ENCODE peak calls at places on chromosome 19, in eight cellular contexts. N, M, E, L, B, G, P and V are unnamed samples.
A peak's percentile ranks its signal among the peaks of the same experiment; 100 is the strongest.

GRCh38 chr19:49924004-49924880 is 4.8 kb upstream of the ATF5 start:
- DNase-seq in L (no peak), B (no peak), P (no peak), M (no peak), G (no peak), E (no peak), N (peak; percentile 70), V (no peak)

GRCh38 chr19:835201-835810 is 5.5 kb upstream of the PRTN3 start:
- DNase-seq in M (no peak), G (no peak), B (no peak), N (peak; percentile 76), E (peak; percentile 81), L (no peak), P (no peak), V (no peak)

GRCh38 chr19:8571006-8571411 is 6.2 kb downstream of the MYO1F start:
- DNase-seq in P (no peak), L (peak; percentile 71), N (no peak), E (no peak), G (peak; percentile 78), M (peak; percentile 57), B (no peak), V (no peak)

GRCh38 chr19:34712606-34713261 is 21.3 kb upstream of the ZNF181 start:
- DNase-seq in E (no peak), N (no peak), P (no peak), G (no peak), B (no peak), L (no peak), M (peak; percentile 68), V (no peak)

GRCh38 chr19:3304871-3305423 is 61.4 kb upstream of the NFIC start:
- DNase-seq in E (peak; percentile 93), B (peak; percentile 82), N (peak; percentile 86), P (peak; percentile 79), L (peak; percentile 74), G (peak; percentile 62), M (peak; percentile 71), V (peak; percentile 93)

GRCh38 chr19:45636902-45637301 is 2.3 kb downstream of the EML2 start:
- DNase-seq in M (no peak), B (no peak), E (no peak), P (no peak), G (no peak), N (no peak), L (no peak), V (no peak)

GRCh38 chr19:19420570-19421301 is 15.3 kb downstream of the GATAD2A start:
- DNase-seq in L (no peak), M (no peak), N (peak; percentile 51), P (no peak), E (no peak), B (no peak), G (no peak), V (no peak)

GRCh38 chr19:31350033-31350692 is 927 bp upstream of the TSHZ3 start:
- DNase-seq in E (peak; percentile 82), L (no peak), P (no peak), N (peak; percentile 81), B (peak; percentile 78), M (no peak), G (peak; percentile 42), V (no peak)

GRCh38 chr19:29596080-29596479 is 10.0 kb upstream of the POP4 start:
- DNase-seq in P (no peak), G (no peak), L (no peak), E (no peak), B (peak; percentile 13), N (no peak), M (no peak), V (no peak)

GRCh38 chr19:29598496-29598895 is 7.6 kb upstream of the POP4 start:
- DNase-seq in L (no peak), G (no peak), E (no peak), B (peak; percentile 21), M (no peak), P (no peak), N (no peak), V (no peak)

GRCh38 chr19:29593869-29594268 is 12.2 kb upstream of the POP4 start:
- DNase-seq in G (no peak), E (no peak), L (no peak), P (no peak), N (no peak), B (no peak), M (no peak), V (no peak)

GRCh38 chr19:29596885-29597525 is 9.1 kb upstream of the POP4 start:
- DNase-seq in B (no peak), G (no peak), M (no peak), N (no peak), E (no peak), L (no peak), P (no peak), V (no peak)

GRCh38 chr19:29598036-29598435 is 8.0 kb upstream of the POP4 start:
- DNase-seq in M (no peak), G (no peak), L (no peak), E (no peak), B (peak; percentile 33), N (no peak), P (no peak), V (no peak)
- H3K9me3 ChIP-seq in M (no peaks in the 10 kb centered on the region), G (no peaks in the 10 kb centered on the region), L (no peaks in the 10 kb centered on the region), E (no peaks in the 10 kb centered on the region), B (no peaks in the 10 kb centered on the region), N (no peaks in the 10 kb centered on the region), P (no peaks in the 10 kb centered on the region), V (no peaks in the 10 kb centered on the region)

GRCh38 chr19:37098570-37098969 is 20.3 kb downstream of the ZNF420 start:
- DNase-seq in N (no peak), L (no peak), M (no peak), E (no peak), B (no peak), G (no peak), P (no peak), V (no peak)
- H3K9me3 ChIP-seq in N (peaks cover 47% of the 10 kb centered on the region), L (peaks cover 97% of the 10 kb centered on the region), M (peaks cover 3% of the 10 kb centered on the region), E (peaks cover 17% of the 10 kb centered on the region), B (peaks cover 86% of the 10 kb centered on the region), G (peaks cover 100% of the 10 kb centered on the region), P (peaks cover 67% of the 10 kb centered on the region), V (peaks cover 96% of the 10 kb centered on the region)

GRCh38 chr19:36638862-36639510 is 27.7 kb downstream of the ZNF461 start:
- DNase-seq in E (no peak), M (no peak), L (no peak), P (no peak), G (no peak), N (no peak), B (no peak), V (no peak)

DNA sequence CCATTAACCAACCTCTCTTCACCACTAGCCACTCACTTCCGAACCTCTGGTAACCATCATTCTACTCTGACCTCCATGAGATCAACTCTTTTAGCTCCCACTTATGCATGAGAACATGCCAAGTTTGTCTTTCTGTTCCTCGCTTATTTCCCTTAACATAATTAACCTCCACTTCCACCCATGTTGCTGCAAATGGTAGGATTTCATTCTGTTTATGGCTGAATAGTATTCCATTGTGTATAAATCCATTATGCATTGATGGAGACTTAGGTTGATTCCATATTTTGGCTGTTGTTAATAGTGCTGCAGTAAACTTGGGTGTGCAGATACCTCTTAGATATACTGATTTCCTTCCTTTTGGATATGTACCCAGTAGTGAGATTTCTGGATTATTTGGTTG is 30.2 kb downstream of the ZNF382 start:
- DNase-seq in M (no peak), N (no peak), B (no peak), E (no peak), G (no peak), L (no peak), P (no peak), V (no peak)
- H3K9me3 ChIP-seq in M (peaks cover 82% of the 10 kb centered on the region), N (peaks cover 88% of the 10 kb centered on the region), B (peaks cover 100% of the 10 kb centered on the region), E (peaks cover 34% of the 10 kb centered on the region), G (peaks cover 100% of the 10 kb centered on the region), L (peaks cover 100% of the 10 kb centered on the region), P (peaks cover 98% of the 10 kb centered on the region), V (peaks cover 99% of the 10 kb centered on the region)

GRCh38 chr19:41624515-41624914 is 2.4 kb downstream of the CEACAM4 start:
- DNase-seq in L (no peak), G (no peak), M (no peak), N (no peak), P (no peak), E (peak; percentile 61), B (no peak), V (peak; percentile 75)
- H3K9me3 ChIP-seq in L (no peaks in the 10 kb centered on the region), G (no peaks in the 10 kb centered on the region), M (no peaks in the 10 kb centered on the region), N (no peaks in the 10 kb centered on the region), P (no peaks in the 10 kb centered on the region), E (no peaks in the 10 kb centered on the region), B (no peaks in the 10 kb centered on the region), V (no peaks in the 10 kb centered on the region)

DNA sequence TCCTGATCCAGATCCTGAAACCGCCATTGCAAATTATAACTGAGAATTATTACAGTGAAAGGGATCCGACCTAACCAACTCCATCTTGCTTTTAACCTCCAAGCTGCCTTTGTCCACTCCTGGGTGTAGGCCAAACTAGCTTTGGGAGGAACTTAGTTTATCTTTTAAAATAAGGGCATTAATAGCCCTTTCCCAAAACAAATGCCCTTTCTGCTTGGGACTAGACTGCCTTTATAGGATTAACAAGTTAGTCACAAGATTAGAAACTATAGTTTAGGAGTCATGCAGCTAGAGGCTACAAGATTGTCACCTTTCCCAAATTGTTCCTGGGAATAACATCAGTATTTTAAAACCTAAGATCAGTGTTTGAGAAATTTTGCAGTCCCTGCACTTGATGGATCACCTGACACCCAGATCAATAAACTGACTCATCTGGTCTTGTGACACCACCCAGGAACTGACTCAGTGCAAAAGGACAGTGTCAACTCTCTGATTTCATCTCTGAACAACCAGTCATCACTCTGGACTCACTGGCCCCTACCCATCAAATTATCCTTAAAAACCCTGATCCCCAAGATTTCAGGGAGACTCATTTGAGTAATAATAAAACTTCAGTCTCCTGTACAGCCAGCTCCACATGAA is 4.1 kb upstream of the ZNF841 start:
- DNase-seq in B (no peak), L (no peak), P (no peak), E (no peak), G (no peak), N (no peak), M (no peak), V (no peak)
- H3K9me3 ChIP-seq in B (peaks cover 10% of the 10 kb centered on the region), L (peaks cover 44% of the 10 kb centered on the region), P (peaks cover 32% of the 10 kb centered on the region), E (peaks cover 7% of the 10 kb centered on the region), G (peaks cover 83% of the 10 kb centered on the region), N (peaks cover 12% of the 10 kb centered on the region), M (peaks cover 10% of the 10 kb centered on the region), V (peaks cover 15% of the 10 kb centered on the region)

GRCh38 chr19:53966931-53967330 is 4.2 kb downstream of the CACNG8 start:
- DNase-seq in P (no peak), B (no peak), M (no peak), E (no peak), N (no peak), G (no peak), L (no peak), V (no peak)

GRCh38 chr19:53977429-53977990 is 13.9 kb upstream of the CACNG6 start:
- DNase-seq in P (no peak), B (peak; percentile 78), M (peak; percentile 69), N (no peak), L (peak; percentile 72), E (peak; percentile 85), G (peak; percentile 67), V (no peak)

GRCh38 chr19:53969366-53969765 is 6.6 kb downstream of the CACNG8 start:
- DNase-seq in N (no peak), M (no peak), P (no peak), G (no peak), E (no peak), L (no peak), B (no peak), V (no peak)

GRCh38 chr19:53971608-53972007 is 8.9 kb downstream of the CACNG8 start:
- DNase-seq in E (no peak), G (peak; percentile 40), B (no peak), N (no peak), L (no peak), P (no peak), M (no peak), V (no peak)
- H3K9me3 ChIP-seq in E (no peaks in the 10 kb centered on the region), G (no peaks in the 10 kb centered on the region), B (no peaks in the 10 kb centered on the region), N (no peaks in the 10 kb centered on the region), L (no peaks in the 10 kb centered on the region), P (no peaks in the 10 kb centered on the region), M (no peaks in the 10 kb centered on the region), V (no peaks in the 10 kb centered on the region)